ENCODE peak calls at places on chromosomes 7 and 10, in four cellular contexts. One of them, this sample, is unnamed.
A peak's percentile ranks its signal among the peaks of the same experiment; 100 is the strongest.

GRCh38 chr10:3741688-3742461 is 43.1 kb downstream of the KLF6 start:
- DNase-seq in WTC11: no peak
- DNase-seq in K562: no peak
- DNase-seq in HepG2: no peak
- DNase-seq in this sample: no peak

GRCh38 chr10:102420443-102420809 is 210 bp upstream of the FBXL15 start:
- DNase-seq in WTC11: peak; percentile 90
- DNase-seq in K562: no peak
- DNase-seq in HepG2: no peak
- DNase-seq in this sample: peak; percentile 83

GRCh38 chr10:94402204-94403033 is at the start of gene TBC1D12:
- DNase-seq in WTC11: peak; percentile 94
- DNase-seq in K562: peak; percentile 77
- DNase-seq in HepG2: peak; percentile 93
- DNase-seq in this sample: peak; percentile 99

GRCh38 chr10:99375444-99375843 is 46.3 kb downstream of the CNNM1 start:
- DNase-seq in WTC11: no peak
- DNase-seq in K562: no peak
- DNase-seq in HepG2: no peak
- DNase-seq in this sample: no peak

GRCh38 chr7:129122086-129122750 is 22.3 kb upstream of the TSPAN33 start:
- DNase-seq in WTC11: no peak
- DNase-seq in K562: no peak
- DNase-seq in HepG2: no peak
- DNase-seq in this sample: no peak

GRCh38 chr10:121803611-121804010 is 124.2 kb downstream of the ATE1 start:
- DNase-seq in WTC11: no peak
- DNase-seq in K562: no peak
- DNase-seq in HepG2: no peak
- DNase-seq in this sample: no peak

GRCh38 chr7:32088336-32088975 is 18.2 kb upstream of the PDE1C start:
- DNase-seq in WTC11: no peak
- DNase-seq in K562: no peak
- DNase-seq in HepG2: no peak
- DNase-seq in this sample: no peak

GRCh38 chr7:88089484-88090050 is 130.3 kb downstream of the SRI start:
- DNase-seq in WTC11: no peak
- DNase-seq in K562: no peak
- DNase-seq in HepG2: no peak
- DNase-seq in this sample: no peak

GRCh38 chr10:129774082-129774735 is 189.9 kb downstream of the EBF3 start:
- DNase-seq in WTC11: peak; percentile 5
- DNase-seq in K562: no peak
- DNase-seq in HepG2: no peak
- DNase-seq in this sample: no peak

GRCh38 chr10:16777473-16778370 is 39.5 kb downstream of the RSU1 start:
- DNase-seq in WTC11: no peak
- DNase-seq in K562: peak; percentile 64
- DNase-seq in HepG2: peak; percentile 50
- DNase-seq in this sample: peak; percentile 52

GRCh38 chr10:6280291-6280690 is 77.6 kb downstream of the PFKFB3 start:
- DNase-seq in WTC11: no peak
- DNase-seq in K562: no peak
- DNase-seq in HepG2: no peak
- DNase-seq in this sample: no peak

GRCh38 chr7:80135306-80136104 is 874 bp downstream of the GNAI1 start:
- DNase-seq in WTC11: no peak
- DNase-seq in K562: no peak
- DNase-seq in HepG2: no peak
- DNase-seq in this sample: peak; percentile 10

GRCh38 chr7:157117796-157118195 is 20.9 kb upstream of the UBE3C start:
- DNase-seq in WTC11: no peak
- DNase-seq in K562: peak; percentile 70
- DNase-seq in HepG2: no peak
- DNase-seq in this sample: no peak

GRCh38 chr10:7890802-7891201 is 72.5 kb downstream of the TAF3 start:
- DNase-seq in WTC11: no peak
- DNase-seq in K562: no peak
- DNase-seq in HepG2: no peak
- DNase-seq in this sample: no peak

GRCh38 chr10:75011221-75011620 is 100.2 kb upstream of the SAMD8 start:
- DNase-seq in WTC11: no peak
- DNase-seq in K562: no peak
- DNase-seq in HepG2: no peak
- DNase-seq in this sample: no peak

GRCh38 chr7:30700941-30701340 is 18.7 kb upstream of the CRHR2 start:
- DNase-seq in WTC11: no peak
- DNase-seq in K562: no peak
- DNase-seq in HepG2: no peak
- DNase-seq in this sample: no peak

GRCh38 chr7:30694774-30695721 is 12.8 kb upstream of the CRHR2 start:
- DNase-seq in WTC11: no peak
- DNase-seq in K562: no peak
- DNase-seq in HepG2: no peak
- DNase-seq in this sample: no peak

GRCh38 chr7:30697716-30698460 is 15.6 kb upstream of the CRHR2 start:
- DNase-seq in WTC11: no peak
- DNase-seq in K562: no peak
- DNase-seq in HepG2: no peak
- DNase-seq in this sample: no peak

GRCh38 chr7:30699706-30700495 is 17.6 kb upstream of the CRHR2 start:
- DNase-seq in WTC11: peak; percentile 55
- DNase-seq in K562: no peak
- DNase-seq in HepG2: no peak
- DNase-seq in this sample: no peak

GRCh38 chr7:30698481-30698880 is 16.2 kb upstream of the CRHR2 start:
- DNase-seq in WTC11: no peak
- DNase-seq in K562: no peak
- DNase-seq in HepG2: no peak
- DNase-seq in this sample: no peak
- TF ChIP-seq NR3C1 in WTC11: no peak
- TF ChIP-seq NR3C1 in K562: no peak
- TF ChIP-seq NR3C1 in HepG2: no peak
- TF ChIP-seq NR3C1 in this sample: no peak

GRCh38 chr10:84429926-84430520 is 101.6 kb downstream of the CCSER2 start:
- DNase-seq in WTC11: peak; percentile 89
- DNase-seq in K562: peak; percentile 68
- DNase-seq in HepG2: peak; percentile 69
- DNase-seq in this sample: peak; percentile 68

GRCh38 chr10:84428711-84429110 is 100.3 kb downstream of the CCSER2 start:
- DNase-seq in WTC11: no peak
- DNase-seq in K562: no peak
- DNase-seq in HepG2: no peak
- DNase-seq in this sample: no peak

GRCh38 chr10:84423729-84424128 is 95.3 kb downstream of the CCSER2 start:
- DNase-seq in WTC11: no peak
- DNase-seq in K562: no peak
- DNase-seq in HepG2: no peak
- DNase-seq in this sample: no peak

GRCh38 chr10:84427903-84428650 is 99.7 kb downstream of the CCSER2 start:
- DNase-seq in WTC11: peak; percentile 24
- DNase-seq in K562: no peak
- DNase-seq in HepG2: peak; percentile 15
- DNase-seq in this sample: no peak

GRCh38 chr10:84424731-84425165 is 96.4 kb downstream of the CCSER2 start:
- DNase-seq in WTC11: peak; percentile 14
- DNase-seq in K562: no peak
- DNase-seq in HepG2: peak; percentile 54
- DNase-seq in this sample: no peak
- TF ChIP-seq NR3C1 in WTC11: no peak
- TF ChIP-seq NR3C1 in K562: no peak
- TF ChIP-seq NR3C1 in HepG2: no peak
- TF ChIP-seq NR3C1 in this sample: no peak

GRCh38 chr7:155619634-155620271 is 24.7 kb upstream of the RBM33 start:
- DNase-seq in WTC11: no peak
- DNase-seq in K562: no peak
- DNase-seq in HepG2: peak; percentile 27
- DNase-seq in this sample: no peak
- TF ChIP-seq NR3C1 in WTC11: no peak
- TF ChIP-seq NR3C1 in K562: no peak
- TF ChIP-seq NR3C1 in HepG2: no peak
- TF ChIP-seq NR3C1 in this sample: no peak

DNA sequence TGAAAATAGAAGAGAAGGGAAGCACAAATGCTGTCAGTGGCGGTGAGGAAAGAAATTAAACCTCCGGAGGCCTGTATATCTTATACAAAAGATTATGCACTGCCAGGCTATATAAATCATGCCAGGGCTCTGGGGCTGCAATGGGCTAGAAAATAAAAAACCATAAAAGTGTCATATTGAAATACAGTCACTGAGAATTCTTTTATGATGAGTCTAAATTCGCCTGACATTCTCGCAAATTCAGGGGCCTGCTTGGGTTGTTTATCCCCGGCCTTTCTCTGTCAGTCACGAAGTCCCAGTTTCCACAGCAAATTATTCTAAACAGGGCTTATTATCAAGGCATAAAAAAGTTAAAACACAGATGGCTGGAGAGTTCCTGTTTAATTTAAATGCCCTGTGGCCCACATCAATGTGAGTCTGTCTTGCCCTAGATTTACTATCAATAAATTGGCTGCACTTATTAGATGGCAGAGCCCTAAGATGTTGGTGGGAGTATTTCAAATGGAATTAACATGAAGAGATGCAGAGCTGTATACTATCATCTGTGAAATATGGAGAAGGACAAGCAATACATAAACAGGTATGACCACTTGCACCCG is 193.9 kb downstream of the SNX10 start:
- DNase-seq in WTC11: no peak
- DNase-seq in K562: no peak
- DNase-seq in HepG2: no peak
- DNase-seq in this sample: no peak
- TF ChIP-seq NR3C1 in WTC11: no peak
- TF ChIP-seq NR3C1 in K562: no peak
- TF ChIP-seq NR3C1 in HepG2: no peak
- TF ChIP-seq NR3C1 in this sample: no peak

GRCh38 chr10:68202965-68203358 is 29.0 kb downstream of the ATOH7 start:
- DNase-seq in WTC11: no peak
- DNase-seq in K562: no peak
- DNase-seq in HepG2: no peak
- DNase-seq in this sample: no peak
- TF ChIP-seq NR3C1 in WTC11: no peak
- TF ChIP-seq NR3C1 in K562: no peak
- TF ChIP-seq NR3C1 in HepG2: no peak
- TF ChIP-seq NR3C1 in this sample: no peak

This sample was measured in A549.